ENCODE peak calls at places on chromosomes 3 and 15, in four cellular contexts. One of them, this sample, is unnamed.

GRCh38 chr15:49242820-49243219 is 72.8 kb downstream of the GALK2 start:
- DNase-seq in NCI-H2029: no peak
- DNase-seq in HS-5: peak
- DNase-seq in stimulated activated CD4-positive, alpha-beta T cell treated with anti-CD3 and anti-CD28 coated beads, TNF-alpha, amount 100 ng/mL, for 4 hours: no peak
- DNase-seq in this sample: no peak

GRCh38 chr3:26484140-26484539 is 138.4 kb upstream of the LRRC3B start:
- DNase-seq in NCI-H2029: no peak
- DNase-seq in stimulated activated CD4-positive, alpha-beta T cell treated with anti-CD3 and anti-CD28 coated beads, TNF-alpha, amount 100 ng/mL, for 4 hours: no peak
- DNase-seq in HS-5: no peak
- DNase-seq in this sample: no peak

GRCh38 chr3:10557250-10557649 is 51.9 kb upstream of the ATP2B2 start:
- DNase-seq in stimulated activated CD4-positive, alpha-beta T cell treated with anti-CD3 and anti-CD28 coated beads, TNF-alpha, amount 100 ng/mL, for 4 hours: no peak
- DNase-seq in NCI-H2029: no peak
- DNase-seq in HS-5: no peak
- DNase-seq in this sample: no peak

GRCh38 chr15:36590838-36591237 is 11.4 kb downstream of the CDIN1 start:
- DNase-seq in HS-5: peak
- DNase-seq in stimulated activated CD4-positive, alpha-beta T cell treated with anti-CD3 and anti-CD28 coated beads, TNF-alpha, amount 100 ng/mL, for 4 hours: no peak
- DNase-seq in NCI-H2029: no peak
- DNase-seq in this sample: no peak

GRCh38 chr3:16509721-16510619 is 3.5 kb downstream of the RFTN1 start:
- DNase-seq in stimulated activated CD4-positive, alpha-beta T cell treated with anti-CD3 and anti-CD28 coated beads, TNF-alpha, amount 100 ng/mL, for 4 hours: no peak
- DNase-seq in HS-5: no peak
- DNase-seq in NCI-H2029: no peak
- DNase-seq in this sample: no peak

GRCh38 chr15:89361451-89362202 is 27.0 kb upstream of the POLG start:
- DNase-seq in NCI-H2029: no peak
- DNase-seq in stimulated activated CD4-positive, alpha-beta T cell treated with anti-CD3 and anti-CD28 coated beads, TNF-alpha, amount 100 ng/mL, for 4 hours: peak
- DNase-seq in HS-5: no peak
- DNase-seq in this sample: peak

GRCh38 chr15:57146394-57147140 is 228.1 kb downstream of the TCF12 start:
- DNase-seq in stimulated activated CD4-positive, alpha-beta T cell treated with anti-CD3 and anti-CD28 coated beads, TNF-alpha, amount 100 ng/mL, for 4 hours: no peak
- DNase-seq in HS-5: no peak
- DNase-seq in NCI-H2029: peak
- DNase-seq in this sample: peak

GRCh38 chr3:138984816-138985215 is 21.3 kb downstream of the PRR23A start:
- DNase-seq in HS-5: no peak
- DNase-seq in stimulated activated CD4-positive, alpha-beta T cell treated with anti-CD3 and anti-CD28 coated beads, TNF-alpha, amount 100 ng/mL, for 4 hours: no peak
- DNase-seq in NCI-H2029: no peak
- DNase-seq in this sample: no peak

GRCh38 chr15:70083423-70083822 is 14.3 kb downstream of the TLE3 start:
- DNase-seq in HS-5: no peak
- DNase-seq in stimulated activated CD4-positive, alpha-beta T cell treated with anti-CD3 and anti-CD28 coated beads, TNF-alpha, amount 100 ng/mL, for 4 hours: no peak
- DNase-seq in NCI-H2029: no peak
- DNase-seq in this sample: no peak

GRCh38 chr15:33113666-33114483 is 80.6 kb downstream of the FMN1 start:
- DNase-seq in NCI-H2029: no peak
- DNase-seq in stimulated activated CD4-positive, alpha-beta T cell treated with anti-CD3 and anti-CD28 coated beads, TNF-alpha, amount 100 ng/mL, for 4 hours: no peak
- DNase-seq in HS-5: no peak
- DNase-seq in this sample: no peak

GRCh38 chr3:32646761-32647160 is 38.2 kb upstream of the CNOT10 start:
- DNase-seq in HS-5: no peak
- DNase-seq in NCI-H2029: no peak
- DNase-seq in stimulated activated CD4-positive, alpha-beta T cell treated with anti-CD3 and anti-CD28 coated beads, TNF-alpha, amount 100 ng/mL, for 4 hours: no peak
- DNase-seq in this sample: no peak

GRCh38 chr15:43086551-43086950 is 19.3 kb downstream of the UBR1 start:
- DNase-seq in stimulated activated CD4-positive, alpha-beta T cell treated with anti-CD3 and anti-CD28 coated beads, TNF-alpha, amount 100 ng/mL, for 4 hours: no peak
- DNase-seq in NCI-H2029: no peak
- DNase-seq in HS-5: no peak
- DNase-seq in this sample: no peak

GRCh38 chr15:96138985-96139384 is 191.5 kb upstream of the NR2F2 start:
- DNase-seq in stimulated activated CD4-positive, alpha-beta T cell treated with anti-CD3 and anti-CD28 coated beads, TNF-alpha, amount 100 ng/mL, for 4 hours: no peak
- DNase-seq in NCI-H2029: no peak
- DNase-seq in HS-5: no peak
- DNase-seq in this sample: no peak

GRCh38 chr3:59985643-59986200 is 935.9 kb upstream of the CFAP20DC start:
- DNase-seq in NCI-H2029: no peak
- DNase-seq in HS-5: no peak
- DNase-seq in stimulated activated CD4-positive, alpha-beta T cell treated with anti-CD3 and anti-CD28 coated beads, TNF-alpha, amount 100 ng/mL, for 4 hours: no peak
- DNase-seq in this sample: no peak

GRCh38 chr15:32867313-32867626 is 149.5 kb downstream of the GREM1 start:
- DNase-seq in stimulated activated CD4-positive, alpha-beta T cell treated with anti-CD3 and anti-CD28 coated beads, TNF-alpha, amount 100 ng/mL, for 4 hours: no peak
- DNase-seq in HS-5: no peak
- DNase-seq in NCI-H2029: no peak
- DNase-seq in this sample: no peak

GRCh38 chr3:157785071-157785826 is 282.0 kb upstream of the VEPH1 start:
- DNase-seq in NCI-H2029: no peak
- DNase-seq in stimulated activated CD4-positive, alpha-beta T cell treated with anti-CD3 and anti-CD28 coated beads, TNF-alpha, amount 100 ng/mL, for 4 hours: no peak
- DNase-seq in HS-5: peak
- DNase-seq in this sample: no peak

GRCh38 chr3:179768080-179768479 is 115.2 kb downstream of the USP13 start:
- DNase-seq in HS-5: peak
- DNase-seq in stimulated activated CD4-positive, alpha-beta T cell treated with anti-CD3 and anti-CD28 coated beads, TNF-alpha, amount 100 ng/mL, for 4 hours: no peak
- DNase-seq in NCI-H2029: peak
- DNase-seq in this sample: no peak

GRCh38 chr3:127458698-127459097 is 131.8 kb downstream of the TPRA1 start:
- DNase-seq in stimulated activated CD4-positive, alpha-beta T cell treated with anti-CD3 and anti-CD28 coated beads, TNF-alpha, amount 100 ng/mL, for 4 hours: no peak
- DNase-seq in NCI-H2029: no peak
- DNase-seq in HS-5: no peak
- DNase-seq in this sample: no peak

GRCh38 chr3:47265008-47265407 is 17.6 kb downstream of the KIF9 start:
- DNase-seq in stimulated activated CD4-positive, alpha-beta T cell treated with anti-CD3 and anti-CD28 coated beads, TNF-alpha, amount 100 ng/mL, for 4 hours: no peak
- DNase-seq in NCI-H2029: no peak
- DNase-seq in HS-5: no peak
- DNase-seq in this sample: no peak

GRCh38 chr3:133834621-133835417 is 29.2 kb downstream of the SRPRB start:
- DNase-seq in stimulated activated CD4-positive, alpha-beta T cell treated with anti-CD3 and anti-CD28 coated beads, TNF-alpha, amount 100 ng/mL, for 4 hours: no peak
- DNase-seq in NCI-H2029: no peak
- DNase-seq in HS-5: no peak
- DNase-seq in this sample: no peak

GRCh38 chr3:187740446-187741399 is 4.5 kb downstream of the BCL6 start:
- DNase-seq in HS-5: no peak
- DNase-seq in NCI-H2029: no peak
- DNase-seq in stimulated activated CD4-positive, alpha-beta T cell treated with anti-CD3 and anti-CD28 coated beads, TNF-alpha, amount 100 ng/mL, for 4 hours: no peak
- DNase-seq in this sample: peak

GRCh38 chr15:56491110-56491722 is 26.3 kb upstream of the MNS1 start:
- DNase-seq in HS-5: peak
- DNase-seq in NCI-H2029: peak
- DNase-seq in stimulated activated CD4-positive, alpha-beta T cell treated with anti-CD3 and anti-CD28 coated beads, TNF-alpha, amount 100 ng/mL, for 4 hours: no peak
- DNase-seq in this sample: peak

GRCh38 chr3:60176614-60177013 is 1074.6 kb downstream of the FHIT start:
- DNase-seq in HS-5: no peak
- DNase-seq in NCI-H2029: no peak
- DNase-seq in stimulated activated CD4-positive, alpha-beta T cell treated with anti-CD3 and anti-CD28 coated beads, TNF-alpha, amount 100 ng/mL, for 4 hours: no peak
- DNase-seq in this sample: no peak

GRCh38 chr15:42131006-42131405 is 25.4 kb downstream of the PLA2G4F start:
- DNase-seq in stimulated activated CD4-positive, alpha-beta T cell treated with anti-CD3 and anti-CD28 coated beads, TNF-alpha, amount 100 ng/mL, for 4 hours: no peak
- DNase-seq in HS-5: no peak
- DNase-seq in NCI-H2029: no peak
- DNase-seq in this sample: no peak

GRCh38 chr15:78213956-78214355 is 20.4 kb downstream of the ACSBG1 start:
- DNase-seq in HS-5: no peak
- DNase-seq in NCI-H2029: no peak
- DNase-seq in stimulated activated CD4-positive, alpha-beta T cell treated with anti-CD3 and anti-CD28 coated beads, TNF-alpha, amount 100 ng/mL, for 4 hours: no peak
- DNase-seq in this sample: no peak

GRCh38 chr3:41180396-41180795 is 18.9 kb upstream of the CTNNB1 start:
- DNase-seq in stimulated activated CD4-positive, alpha-beta T cell treated with anti-CD3 and anti-CD28 coated beads, TNF-alpha, amount 100 ng/mL, for 4 hours: no peak
- DNase-seq in NCI-H2029: no peak
- DNase-seq in HS-5: no peak
- DNase-seq in this sample: no peak

GRCh38 chr3:155572085-155572484 is 172.8 kb downstream of the PLCH1 start:
- DNase-seq in NCI-H2029: peak
- DNase-seq in HS-5: no peak
- DNase-seq in stimulated activated CD4-positive, alpha-beta T cell treated with anti-CD3 and anti-CD28 coated beads, TNF-alpha, amount 100 ng/mL, for 4 hours: no peak
- DNase-seq in this sample: no peak

GRCh38 chr3:148880681-148881080 is 15.6 kb downstream of the CPA3 start:
- DNase-seq in HS-5: no peak
- DNase-seq in stimulated activated CD4-positive, alpha-beta T cell treated with anti-CD3 and anti-CD28 coated beads, TNF-alpha, amount 100 ng/mL, for 4 hours: no peak
- DNase-seq in NCI-H2029: no peak
- DNase-seq in this sample: no peak

GRCh38 chr3:134371542-134372324 is 2.5 kb downstream of the AMOTL2 start:
- DNase-seq in stimulated activated CD4-positive, alpha-beta T cell treated with anti-CD3 and anti-CD28 coated beads, TNF-alpha, amount 100 ng/mL, for 4 hours: no peak
- DNase-seq in NCI-H2029: no peak
- DNase-seq in HS-5: no peak
- DNase-seq in this sample: no peak